ENCODE peak calls at places on chromosomes 6 and 20, in eight cellular contexts. L is transverse colon; A is CD8-positive, alpha-beta T cell; O is thyroid gland; T is OCI-LY7; G is CD8-positive, alpha-beta memory T cell; Q is stomach; P is mucosa of descending colon. C is an unnamed sample.

GRCh38 chr6:90610291-90610670 is 23.4 kb upstream of the MAP3K7 start:
- DNase-seq in P (no peak), G (no peak), O (no peak), Q (no peak), L (no peak), A (no peak), T (no peak), C (peak; percentile 29)

GRCh38 chr20:3222635-3223600 is 13.6 kb downstream of the ITPA start:
- DNase-seq in O (peak; percentile 97), T (peak; percentile 57), Q (no peak), A (peak; percentile 56), G (no peak), P (no peak), L (no peak), C (no peak)

GRCh38 chr6:139330841-139331500 is 39.2 kb upstream of the TXLNB start:
- DNase-seq in O (no peak), G (no peak), Q (no peak), T (no peak), P (no peak), A (no peak), L (no peak), C (no peak)

GRCh38 chr6:118725944-118726343 is 74.6 kb upstream of the CEP85L start:
- DNase-seq in Q (no peak), T (no peak), P (no peak), L (no peak), G (peak; percentile 17), O (no peak), A (peak; percentile 76), C (no peak)

GRCh38 chr6:5292154-5292553 is 30.8 kb downstream of the FARS2 start:
- DNase-seq in T (no peak), Q (no peak), A (no peak), L (no peak), P (no peak), O (no peak), G (no peak), C (no peak)

GRCh38 chr6:81487489-81487888 is 265.0 kb downstream of the TENT5A start:
- DNase-seq in O (no peak), T (no peak), G (no peak), A (no peak), Q (peak; percentile 46), P (no peak), L (peak; percentile 14), C (peak; percentile 40)

GRCh38 chr6:153024401-153025017 is 22.0 kb upstream of the MTRF1L start:
- DNase-seq in A (peak; percentile 46), Q (peak; percentile 25), L (peak; percentile 22), P (peak; percentile 27), O (peak; percentile 18), G (peak; percentile 16), T (peak; percentile 78), C (peak; percentile 34)

GRCh38 chr6:157233686-157234085 is 89.6 kb downstream of the TMEM242 start:
- DNase-seq in Q (no peak), T (no peak), G (no peak), L (no peak), P (peak; percentile 10), O (no peak), A (no peak), C (no peak)

GRCh38 chr6:111530777-111531176 is 47.8 kb upstream of the REV3L start:
- DNase-seq in G (no peak), L (no peak), O (no peak), P (no peak), T (no peak), A (no peak), Q (no peak), C (no peak)
- H3K4me3 ChIP-seq in G (no peak overlapping the region), L (no peak overlapping the region), O (no peak overlapping the region), P (no peak overlapping the region), T (no peak overlapping the region), A (no peak overlapping the region), Q (no peak overlapping the region), C (no peak overlapping the region)

DNA sequence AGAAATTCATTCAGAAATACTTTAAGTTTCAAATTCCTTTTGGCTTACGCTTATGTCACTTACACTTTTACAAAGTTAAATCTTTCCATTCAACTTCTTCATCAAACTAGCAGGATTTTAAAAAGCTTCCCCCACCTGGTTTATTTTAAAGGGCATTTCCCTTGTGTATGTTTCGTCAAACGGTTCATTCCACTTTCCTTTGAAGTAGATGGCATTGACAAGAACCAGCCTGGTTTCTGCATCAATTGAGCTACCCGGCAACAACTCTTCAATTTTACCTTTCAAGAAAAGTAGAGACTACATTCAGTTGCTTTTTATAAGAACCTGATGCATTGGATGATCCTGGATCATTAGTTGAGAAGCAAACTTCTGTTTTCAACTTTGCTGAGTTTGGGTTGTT is 9.8 kb downstream of the SERPINB9 start:
- DNase-seq in L (no peak), Q (no peak), O (no peak), G (no peak), A (no peak), T (peak; percentile 60), P (no peak), C (no peak)
- H3K36me3 ChIP-seq in L (no peaks in the 10 kb centered on the region), Q (peaks cover 54% of the 10 kb centered on the region), O (peaks cover 37% of the 10 kb centered on the region), G (peaks cover 54% of the 10 kb centered on the region), A (peaks cover 56% of the 10 kb centered on the region), T (peaks cover 95% of the 10 kb centered on the region), P (no peaks in the 10 kb centered on the region), C (no peaks in the 10 kb centered on the region)

GRCh38 chr20:46959821-46960220 is 65.2 kb downstream of the EYA2 start:
- DNase-seq in O (peak; percentile 78), Q (no peak), A (no peak), G (no peak), T (no peak), P (no peak), L (no peak), C (no peak)
- H3K4me3 ChIP-seq in O (no peak overlapping the region), Q (no peak overlapping the region), A (no peak overlapping the region), G (no peak overlapping the region), T (no peak overlapping the region), P (no peak overlapping the region), L (no peak overlapping the region), C (no peak overlapping the region)

GRCh38 chr20:53823121-53823764 is 229.6 kb upstream of the ZNF217 start:
- DNase-seq in T (no peak), L (no peak), O (no peak), G (no peak), A (no peak), P (no peak), Q (no peak), C (no peak)
- H3K36me3 ChIP-seq in T (no peaks in the 10 kb centered on the region), L (no peaks in the 10 kb centered on the region), O (no peaks in the 10 kb centered on the region), G (no peaks in the 10 kb centered on the region), A (no peaks in the 10 kb centered on the region), P (no peaks in the 10 kb centered on the region), Q (no peaks in the 10 kb centered on the region), C (no peaks in the 10 kb centered on the region)

GRCh38 chr6:44002591-44003344 is 124.5 kb downstream of the MRPL14 start:
- DNase-seq in T (peak; percentile 15), P (peak; percentile 76), O (peak; percentile 90), G (peak; percentile 42), Q (peak; percentile 63), L (peak; percentile 70), A (peak; percentile 60), C (peak; percentile 57)

GRCh38 chr6:44001318-44001868 is 125.9 kb downstream of the MRPL14 start:
- DNase-seq in G (no peak), P (no peak), Q (no peak), O (no peak), T (peak; percentile 54), A (no peak), L (no peak), C (peak; percentile 12)

GRCh38 chr6:44000164-44000842 is 126.9 kb downstream of the MRPL14 start:
- DNase-seq in T (peak; percentile 19), Q (no peak), L (peak; percentile 60), P (peak; percentile 80), O (no peak), A (no peak), G (no peak), C (no peak)

GRCh38 chr6:44003345-44004061 is 123.7 kb downstream of the MRPL14 start:
- DNase-seq in L (no peak), T (no peak), O (no peak), Q (no peak), A (no peak), P (no peak), G (peak; percentile 7), C (no peak)

DNA sequence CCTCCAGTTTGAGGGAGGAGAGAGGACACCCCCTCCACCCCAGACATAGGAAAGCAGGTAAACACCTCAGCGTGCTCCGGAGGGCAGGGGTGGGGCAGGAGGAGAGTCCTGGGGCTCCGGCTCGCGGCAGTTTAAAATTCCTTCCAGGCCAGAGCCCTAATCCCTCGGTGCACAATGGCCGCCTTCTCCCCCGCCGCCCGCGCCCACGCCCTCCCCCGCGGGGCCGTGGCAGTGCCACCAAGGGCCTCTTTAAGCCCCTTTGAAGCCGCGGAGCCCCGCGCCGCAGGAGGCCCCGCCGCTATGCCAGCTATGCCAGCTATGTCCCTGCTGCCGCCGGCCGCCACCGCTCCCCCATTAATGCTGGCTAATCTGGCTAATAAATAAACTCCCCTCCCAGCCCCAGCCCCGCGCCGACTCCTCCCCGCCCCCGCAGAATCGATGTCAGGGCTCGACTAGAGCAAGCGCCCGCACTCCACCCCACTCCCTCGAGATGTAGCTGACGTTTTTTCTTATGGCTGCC is 125.1 kb downstream of the MRPL14 start:
- DNase-seq in A (no peak), P (no peak), T (no peak), L (no peak), G (no peak), Q (no peak), O (peak; percentile 67), C (no peak)
- H3K4me3 ChIP-seq in A (peak overlapping the region; percentile 52), P (no peak overlapping the region), T (peak overlapping the region; percentile 22), L (peak overlapping the region; percentile 43), G (no peak overlapping the region), Q (peak overlapping the region; percentile 31), O (peak overlapping the region; percentile 34), C (peak overlapping the region; percentile 32)

GRCh38 chr6:8090650-8091049 is 11.7 kb downstream of the EEF1E1 start:
- DNase-seq in A (no peak), Q (no peak), O (no peak), T (no peak), P (no peak), L (no peak), G (no peak), C (no peak)
- H3K36me3 ChIP-seq in A (peaks cover 57% of the 10 kb centered on the region), Q (peaks cover 86% of the 10 kb centered on the region), O (peaks cover 1% of the 10 kb centered on the region), T (peaks cover 98% of the 10 kb centered on the region), P (no peaks in the 10 kb centered on the region), L (no peaks in the 10 kb centered on the region), G (peaks cover 36% of the 10 kb centered on the region), C (no peaks in the 10 kb centered on the region)

GRCh38 chr20:881051-881820 is 34.9 kb downstream of the ANGPT4 start:
- DNase-seq in G (no peak), P (no peak), A (no peak), Q (no peak), L (no peak), O (no peak), T (no peak), C (no peak)
- H3K4me3 ChIP-seq in G (no peak overlapping the region), P (no peak overlapping the region), A (no peak overlapping the region), Q (no peak overlapping the region), L (no peak overlapping the region), O (no peak overlapping the region), T (no peak overlapping the region), C (no peak overlapping the region)